ENCODE peak calls at places on chromosomes 16 and 17, in nine cellular contexts. C is lower lobe of right lung; A is K562; F is upper lobe of right lung; Q is astrocyte of the cerebellum; L is AG10803; B is left ventricle myocardium inferior; I is CD4-positive, alpha-beta T cell; X is B cell. P is an unnamed sample.
A peak's percentile ranks its signal among the peaks of the same experiment; 100 is the strongest.

GRCh38 chr16:70573451-70574121 is 50.0 kb downstream of the SF3B3 start:
- DNase-seq in C (no peak), I (no peak), B (peak; percentile 45), Q (peak; percentile 91), A (no peak), X (no peak), L (peak; percentile 91), F (no peak), P (no peak)

GRCh38 chr16:1420111-1420539 is 422 bp downstream of the UQCC4 start:
- DNase-seq in X (no peak), B (no peak), C (no peak), A (no peak), I (no peak), F (no peak), Q (no peak), L (no peak), P (no peak)

GRCh38 chr17:2074919-2075318 is 20.0 kb downstream of the HIC1 start:
- DNase-seq in Q (no peak), I (no peak), A (no peak), B (no peak), C (no peak), L (no peak), X (no peak), F (no peak), P (no peak)

GRCh38 chr17:75472119-75472518 is 15.7 kb downstream of the TMEM94 start:
- DNase-seq in I (no peak), Q (no peak), A (no peak), X (no peak), L (no peak), B (no peak), F (no peak), C (no peak), P (no peak)

GRCh38 chr17:83061586-83061985 is 17.8 kb upstream of the METRNL start:
- DNase-seq in F (no peak), X (no peak), I (no peak), A (no peak), L (no peak), B (no peak), C (no peak), Q (no peak), P (no peak)

GRCh38 chr16:19410435-19411153 is 7.1 kb upstream of the TMC5 start:
- DNase-seq in Q (no peak), F (peak; percentile 89), B (no peak), I (no peak), L (no peak), C (peak; percentile 80), X (peak; percentile 23), A (no peak), P (no peak)

GRCh38 chr16:73058616-73059409 is 10.9 kb upstream of the ZFHX3 start:
- DNase-seq in F (peak; percentile 80), C (peak; percentile 68), B (peak; percentile 39), A (peak; percentile 20), L (peak; percentile 60), Q (no peak), I (no peak), X (peak; percentile 66), P (no peak)

GRCh38 chr17:77478281-77478680 is 337.5 kb downstream of the SEC14L1 start:
- DNase-seq in B (no peak), A (no peak), C (no peak), F (no peak), Q (no peak), X (no peak), L (peak; percentile 46), I (no peak), P (no peak)

GRCh38 chr17:80287806-80288579 is 27.3 kb downstream of the RNF213 start:
- DNase-seq in I (no peak), Q (no peak), C (peak; percentile 41), F (no peak), B (no peak), L (no peak), X (no peak), A (no peak), P (no peak)

GRCh38 chr17:14303343-14304221 is 2.7 kb downstream of the HS3ST3B1 start:
- DNase-seq in I (no peak), B (no peak), A (no peak), L (no peak), F (peak; percentile 61), Q (no peak), C (no peak), X (peak; percentile 54), P (no peak)

GRCh38 chr16:72362972-72363371 is 191.0 kb upstream of the PMFBP1 start:
- DNase-seq in I (no peak), B (no peak), L (no peak), C (no peak), Q (peak; percentile 43), A (no peak), X (no peak), F (no peak), P (no peak)

DNA sequence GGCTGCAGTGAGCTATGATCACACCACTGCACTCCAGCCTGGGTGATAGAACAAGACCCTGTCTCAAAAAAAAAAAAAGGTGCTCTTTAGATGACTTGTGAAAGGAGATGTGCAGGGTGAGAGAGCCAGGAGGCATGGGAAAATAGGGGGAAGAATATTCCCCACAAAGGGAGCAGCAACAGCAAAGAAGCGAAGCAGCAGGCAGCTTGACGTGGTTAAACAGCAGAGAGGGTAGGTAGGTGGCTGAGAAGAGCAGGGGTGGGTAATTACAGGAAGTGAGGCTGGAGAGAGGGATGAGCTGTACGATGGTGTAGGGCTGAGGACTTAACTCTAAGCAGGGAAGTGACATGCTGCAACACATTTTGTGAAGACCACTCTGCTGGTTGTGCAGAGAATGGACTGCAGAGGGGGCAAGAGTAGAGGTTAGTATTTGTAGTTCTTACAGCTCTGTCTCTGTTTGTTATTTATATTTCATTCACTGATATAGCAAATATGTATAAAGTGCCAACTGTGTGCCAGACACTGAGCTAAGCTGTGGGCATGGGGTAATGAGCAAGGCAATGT is 1.6 kb downstream of the HEATR3 start:
- DNase-seq in B (no peak), F (no peak), L (peak; percentile 69), A (no peak), C (no peak), X (peak; percentile 12), Q (peak; percentile 38), I (peak; percentile 9), P (no peak)
- TF ChIP-seq CTCF in B (peak; percentile 43), F (peak; percentile 34), L (peak; percentile 80), A (peak; percentile 48), C (peak; percentile 21), X (peak; percentile 39), Q (peak; percentile 70), I (peak; percentile 46), P (peak; percentile 40)

GRCh38 chr16:63928421-63928820 is 1193.4 kb downstream of the CDH11 start:
- DNase-seq in F (no peak), C (no peak), A (no peak), B (no peak), I (no peak), L (no peak), Q (no peak), X (no peak), P (no peak)

GRCh38 chr16:63925221-63925620 is 1196.6 kb downstream of the CDH11 start:
- DNase-seq in L (no peak), C (no peak), Q (no peak), B (no peak), F (no peak), I (no peak), X (no peak), A (no peak), P (no peak)

GRCh38 chr16:63921737-63922136 is 1200.1 kb downstream of the CDH11 start:
- DNase-seq in C (no peak), Q (no peak), L (no peak), B (no peak), F (no peak), X (no peak), A (no peak), I (no peak), P (no peak)

GRCh38 chr16:63922563-63922962 is 1199.3 kb downstream of the CDH11 start:
- DNase-seq in A (no peak), X (no peak), C (no peak), Q (no peak), L (peak; percentile 38), I (no peak), B (no peak), F (no peak), P (no peak)
- TF ChIP-seq CTCF in A (no peak), X (no peak), C (no peak), Q (no peak), L (no peak), I (no peak), B (no peak), F (no peak), P (no peak)

GRCh38 chr17:61203765-61204164 is 195.9 kb upstream of the TBX2 start:
- DNase-seq in B (no peak), C (peak; percentile 48), Q (no peak), I (no peak), F (peak; percentile 63), X (no peak), A (no peak), L (no peak), P (no peak)
- TF ChIP-seq CTCF in B (no peak), C (no peak), Q (no peak), I (no peak), F (no peak), X (no peak), A (no peak), L (no peak), P (no peak)

DNA sequence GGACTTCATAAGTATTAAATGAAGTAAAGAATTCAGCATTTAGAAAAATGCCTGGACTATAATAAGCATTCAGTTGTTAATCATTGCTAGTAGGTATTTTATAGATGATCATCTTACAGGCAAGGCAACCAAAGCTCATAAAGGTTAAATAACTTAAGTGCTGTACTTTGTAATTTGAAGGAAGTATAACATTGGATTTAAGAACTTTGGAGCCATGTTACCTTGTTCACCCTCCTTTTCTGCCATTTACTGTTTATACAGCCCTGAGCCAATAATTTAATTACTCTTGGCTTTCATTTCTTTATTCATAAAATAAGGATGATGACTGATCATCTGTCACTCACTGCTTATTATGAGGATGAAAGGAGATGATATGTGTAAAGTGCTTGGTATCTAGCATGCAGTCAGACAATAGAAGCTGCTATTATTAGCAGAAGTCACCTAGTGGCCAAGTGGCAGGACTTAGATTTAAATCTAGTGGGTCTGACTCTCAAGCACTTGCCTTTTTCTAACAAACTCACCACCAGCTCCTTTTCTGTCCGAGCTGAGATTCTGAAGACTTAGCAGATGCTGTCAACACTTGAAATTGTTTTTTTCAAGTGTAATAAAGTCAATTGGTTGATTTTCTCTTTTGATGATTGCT is 18.2 kb upstream of the DDX52 start:
- DNase-seq in L (no peak), X (no peak), C (no peak), F (no peak), B (no peak), I (no peak), Q (no peak), A (no peak), P (no peak)
- TF ChIP-seq CTCF in L (no peak), X (no peak), C (no peak), F (no peak), B (no peak), I (no peak), Q (peak; percentile 5), A (no peak), P (no peak)

P was measured in D721Med.